ENCODE peak calls at places on chromosomes 4 and X, in four cellular contexts. G is foreskin fibroblast, K is dorsolateral prefrontal cortex, L is AG09319. D is an unnamed sample.

GRCh38 chrX:144627947-144628346 is 619.4 kb upstream of the SPANXN1 start:
- DNase-seq in G (no peak), K (no peak), L (no peak), D (no peak)

GRCh38 chr4:144583658-144584057 is 62.3 kb upstream of the HHIP start:
- DNase-seq in G (peak; percentile 84), K (no peak), L (no peak), D (no peak)

GRCh38 chrX:18457000-18457399 is 31.6 kb downstream of the CDKL5 start:
- DNase-seq in G (no peak), K (no peak), L (no peak), D (no peak)

GRCh38 chr4:148299337-148299736 is 142.9 kb downstream of the NR3C2 start:
- DNase-seq in G (no peak), K (no peak), L (no peak), D (no peak)

GRCh38 chrX:37716502-37717068 is 31.0 kb downstream of the XK start:
- DNase-seq in G (no peak), K (no peak), L (no peak), D (no peak)

GRCh38 chrX:131944936-131945902 is 77.9 kb upstream of the STK26 start:
- DNase-seq in G (no peak), K (no peak), L (no peak), D (no peak)

GRCh38 chrX:9644335-9644734 is 121.3 kb downstream of the GPR143 start:
- DNase-seq in G (no peak), K (no peak), L (no peak), D (no peak)

GRCh38 chrX:154370300-154370881 is 4.0 kb downstream of the FLNA start:
- DNase-seq in G (no peak), K (no peak), L (no peak), D (no peak)

GRCh38 chr4:6391852-6392188 is 80.6 kb downstream of the PPP2R2C start:
- DNase-seq in G (no peak), K (no peak), L (no peak), D (no peak)

GRCh38 chr4:170093978-170094377 is 4.2 kb upstream of the AADAT start:
- DNase-seq in G (no peak), K (no peak), L (no peak), D (no peak)

GRCh38 chr4:35520059-35520458 is 724.3 kb downstream of the ARAP2 start:
- DNase-seq in G (no peak), K (no peak), L (no peak), D (no peak)

GRCh38 chrX:48971325-48972213 is at the start of gene KCND1:
- DNase-seq in G (peak; percentile 46), K (peak; percentile 44), L (no peak), D (no peak)

GRCh38 chr4:5989236-5990225 is 28.7 kb downstream of the C4orf50 start:
- DNase-seq in G (no peak), K (no peak), L (no peak), D (no peak)

GRCh38 chrX:118254611-118255010 is 91.3 kb upstream of the WDR44 start:
- DNase-seq in G (no peak), K (peak; percentile 86), L (no peak), D (peak; percentile 18)

GRCh38 chr4:1216869-1217294 is 32.0 kb downstream of the CTBP1 start:
- DNase-seq in G (no peak), K (no peak), L (no peak), D (no peak)

GRCh38 chrX:149504226-149504914 is 736 bp downstream of the IDS start:
- DNase-seq in G (no peak), K (no peak), L (no peak), D (no peak)

GRCh38 chr4:120331486-120332281 is 265.0 kb upstream of the MAD2L1 start:
- DNase-seq in G (no peak), K (no peak), L (no peak), D (peak; percentile 41)

GRCh38 chrX:131746491-131746968 is 202.7 kb downstream of the OR13H1 start:
- DNase-seq in G (no peak), K (peak; percentile 83), L (peak; percentile 71), D (peak; percentile 75)

GRCh38 chr4:151997461-151997860 is 236.7 kb upstream of the GATB start:
- DNase-seq in G (no peak), K (no peak), L (no peak), D (no peak)

GRCh38 chrX:2701600-2701999 is 10.5 kb downstream of the CD99 start:
- DNase-seq in G (no peak), K (no peak), L (no peak), D (no peak)

GRCh38 chrX:29297171-29297800 is 710.0 kb downstream of the IL1RAPL1 start:
- DNase-seq in G (no peak), K (no peak), L (no peak), D (no peak)

GRCh38 chr4:44674471-44674870 is 3.7 kb upstream of the GUF1 start:
- DNase-seq in G (peak; percentile 0), K (no peak), L (no peak), D (no peak)

GRCh38 chr4:44679060-44679459 is 840 bp downstream of the GUF1 start:
- DNase-seq in G (no peak), K (no peak), L (no peak), D (no peak)

DNA sequence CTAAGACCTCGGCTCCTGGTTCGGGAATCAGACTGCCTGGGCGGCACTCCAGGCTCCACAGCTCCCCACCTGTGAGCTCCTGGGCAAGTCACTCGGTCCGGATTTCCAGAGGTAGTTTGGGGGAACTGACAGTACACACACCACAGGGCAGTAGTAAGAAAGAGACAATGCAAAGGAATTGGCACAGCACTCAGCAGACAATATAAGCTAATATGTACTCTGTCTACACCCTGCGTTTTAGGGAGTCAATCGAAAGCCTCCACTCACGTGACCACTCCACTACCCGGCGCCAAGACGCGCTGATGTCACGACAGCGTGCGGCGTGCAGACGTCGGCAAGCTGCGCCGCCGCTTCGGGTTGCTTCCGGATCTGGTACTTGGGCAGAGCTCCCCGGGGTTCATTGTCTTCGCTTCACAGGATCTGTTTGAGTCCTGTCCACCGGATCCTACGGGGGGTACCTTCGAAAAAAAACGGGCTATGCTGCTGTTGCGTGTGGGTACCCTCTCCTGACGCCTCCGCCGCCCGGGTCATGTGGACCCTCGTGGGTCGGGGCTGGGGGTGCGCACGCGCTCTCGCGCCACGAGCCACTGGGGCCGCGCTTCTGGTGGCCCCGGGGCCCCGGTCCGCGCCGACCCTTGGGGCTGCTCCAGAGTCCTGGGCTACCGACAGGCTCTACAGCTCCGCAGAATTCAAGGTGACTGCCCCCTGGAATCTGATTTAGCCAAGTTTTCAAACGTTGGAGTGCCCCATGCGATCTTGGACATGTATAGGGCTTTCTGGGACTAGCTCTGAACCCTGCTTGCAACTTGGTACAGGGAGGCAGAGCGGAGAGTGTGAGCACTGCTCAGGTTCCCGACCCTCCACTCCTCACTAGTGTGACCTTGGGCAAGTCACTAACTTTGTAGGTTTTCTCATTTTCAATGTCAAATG is at the start of gene GUF1:
- DNase-seq in G (peak; percentile 89), K (peak; percentile 92), L (peak; percentile 49), D (peak; percentile 77)
- TF ChIP-seq CTCF in G (no peak), K (peak; percentile 19), L (no peak), D (no peak)

GRCh38 chr4:28686618-28687017 is 1826.0 kb downstream of the STIM2 start:
- DNase-seq in G (no peak), K (peak; percentile 59), L (no peak), D (no peak)
- TF ChIP-seq CTCF in G (peak; percentile 35), K (peak; percentile 57), L (peak; percentile 15), D (no peak)

GRCh38 chr4:55931043-55931442 is 17.7 kb upstream of the CEP135 start:
- DNase-seq in G (no peak), K (no peak), L (no peak), D (no peak)
- TF ChIP-seq CTCF in G (no peak), K (no peak), L (no peak), D (no peak)

DNA sequence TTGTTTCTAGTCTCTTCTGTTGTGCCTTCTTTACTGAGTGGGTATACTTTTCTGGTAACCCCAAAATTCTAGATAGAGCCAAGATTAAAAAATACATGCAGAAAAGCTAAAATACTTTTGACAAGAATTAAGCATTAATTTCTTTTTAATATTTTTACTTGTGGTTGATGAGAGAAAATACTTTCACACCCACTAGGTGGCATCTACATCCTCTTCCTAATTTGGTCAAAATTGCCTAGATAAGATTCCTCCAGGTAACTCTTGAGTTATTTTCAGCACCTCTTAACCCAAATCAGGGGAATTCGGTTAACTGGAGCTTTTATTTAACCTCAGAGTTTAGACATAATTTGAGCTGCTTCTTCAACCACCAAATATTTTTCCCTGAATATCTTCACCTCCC is 28.4 kb upstream of the COX7B2 start:
- DNase-seq in G (no peak), K (no peak), L (no peak), D (no peak)
- TF ChIP-seq CTCF in G (no peak), K (peak; percentile 40), L (no peak), D (peak; percentile 37)

GRCh38 chrX:30935985-30936384 is 46.9 kb upstream of the TAB3 start:
- DNase-seq in G (no peak), K (no peak), L (no peak), D (no peak)
- TF ChIP-seq CTCF in G (no peak), K (no peak), L (no peak), D (peak; percentile 23)

DNA sequence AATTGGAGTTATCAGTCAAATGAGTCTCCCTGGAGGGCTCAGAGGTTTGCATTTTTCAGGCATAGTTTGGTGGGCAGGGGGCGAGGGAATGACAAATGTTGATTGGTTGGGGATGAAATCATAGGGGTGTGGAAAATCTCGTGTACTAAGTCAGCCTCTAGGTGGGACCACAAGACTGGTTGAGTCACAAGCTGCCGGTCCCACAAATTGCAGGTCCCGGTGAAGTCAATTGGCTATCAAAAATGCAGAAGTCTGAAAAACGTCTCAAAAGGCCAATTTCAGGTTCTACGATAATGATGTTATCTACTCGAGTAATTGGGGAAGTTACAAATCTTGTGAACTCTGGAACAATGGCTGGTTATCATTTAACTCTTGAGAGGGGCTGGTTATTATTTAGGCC is 98.8 kb upstream of the DHX15 start:
- DNase-seq in G (no peak), K (no peak), L (no peak), D (no peak)
- TF ChIP-seq CTCF in G (no peak), K (no peak), L (no peak), D (no peak)

D was measured in astrocyte of the cerebellum.